ENCODE peak calls at places on chromosomes 16 and 17, in six cellular contexts. A, L, Q, X, B and F are unnamed samples.
A peak's percentile ranks its signal among the peaks of the same experiment; 100 is the strongest.

GRCh38 chr17:917391-917811 is 62.2 kb downstream of the NXN start:
- DNase-seq in A (peak; percentile 47), B (no peak), Q (no peak), X (no peak), L (peak; percentile 39), F (no peak)

GRCh38 chr17:80520810-80521209 is 23.8 kb upstream of the RPTOR start:
- DNase-seq in A (no peak), L (no peak), Q (no peak), B (no peak), X (no peak), F (no peak)

GRCh38 chr16:85401370-85401916 is 211.7 kb upstream of the GSE1 start:
- DNase-seq in X (no peak), L (peak; percentile 25), A (no peak), B (no peak), Q (no peak), F (peak; percentile 5)

GRCh38 chr17:80786887-80787286 is 204.8 kb upstream of the CHMP6 start:
- DNase-seq in A (no peak), L (no peak), B (no peak), X (no peak), Q (no peak), F (no peak)

GRCh38 chr16:48963901-48964615 is 317.6 kb downstream of the CBLN1 start:
- DNase-seq in L (no peak), Q (no peak), A (no peak), X (no peak), B (no peak), F (no peak)

GRCh38 chr17:41962768-41963434 is 3.7 kb upstream of the CNP start:
- DNase-seq in A (peak; percentile 64), Q (peak; percentile 93), B (peak; percentile 74), X (peak; percentile 71), L (peak; percentile 65), F (peak; percentile 79)

GRCh38 chr17:81715107-81715871 is 3.2 kb downstream of the SLC25A10 start:
- DNase-seq in X (no peak), L (no peak), A (no peak), Q (no peak), B (no peak), F (no peak)

GRCh38 chr16:66984902-66985311 is 3.5 kb upstream of the CES4A start:
- DNase-seq in B (no peak), L (no peak), X (no peak), Q (no peak), A (no peak), F (no peak)

GRCh38 chr17:83186751-83187421 is 107.5 kb downstream of the METRNL start:
- DNase-seq in X (no peak), B (peak; percentile 6), Q (no peak), L (peak; percentile 30), A (no peak), F (no peak)

GRCh38 chr17:13874134-13874533 is 195.2 kb upstream of the COX10 start:
- DNase-seq in Q (no peak), L (no peak), X (no peak), B (no peak), A (no peak), F (no peak)
- H3K4me3 ChIP-seq in Q (no peak overlapping the region), L (no peak overlapping the region), X (no peak overlapping the region), B (no peak overlapping the region), A (no peak overlapping the region), F (no peak overlapping the region)

GRCh38 chr17:7240375-7240774 is 1.1 kb upstream of the PHF23 start:
- DNase-seq in A (no peak), X (no peak), L (no peak), Q (no peak), B (no peak), F (no peak)
- H3K4me3 ChIP-seq in A (no peak overlapping the region), X (no peak overlapping the region), L (no peak overlapping the region), Q (peak overlapping the region; percentile 78), B (no peak overlapping the region), F (peak overlapping the region; percentile 97)

DNA sequence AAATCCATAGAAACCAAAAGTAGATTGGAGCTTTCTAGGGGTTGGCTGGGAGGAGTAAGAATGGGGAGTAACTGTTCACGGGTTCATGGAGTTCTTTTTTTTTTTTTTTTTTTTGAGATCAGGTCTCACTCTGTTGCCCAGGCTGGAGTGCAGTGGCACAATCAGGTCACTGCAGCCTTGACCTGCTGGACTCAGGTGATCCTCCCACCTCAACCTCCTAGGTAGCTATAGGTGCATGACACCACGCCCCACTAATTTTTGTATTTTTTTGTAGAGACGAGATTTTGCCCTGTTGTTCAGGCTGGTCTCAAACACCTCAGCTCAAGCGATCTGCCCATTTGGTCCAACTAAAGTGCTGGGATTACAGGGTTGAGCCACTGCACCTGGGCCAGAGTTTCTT is 1.5 kb downstream of the NMRAL1 start:
- DNase-seq in A (no peak), Q (no peak), X (no peak), B (no peak), L (no peak), F (no peak)
- H3K4me3 ChIP-seq in A (no peak overlapping the region), Q (peak overlapping the region; percentile 93), X (no peak overlapping the region), B (no peak overlapping the region), L (no peak overlapping the region), F (no peak overlapping the region)

GRCh38 chr17:74080936-74081335 is 122.5 kb upstream of the RPL38 start:
- DNase-seq in L (no peak), X (no peak), A (no peak), Q (no peak), B (no peak), F (no peak)
- H3K4me3 ChIP-seq in L (no peak overlapping the region), X (no peak overlapping the region), A (no peak overlapping the region), Q (no peak overlapping the region), B (no peak overlapping the region), F (no peak overlapping the region)

DNA sequence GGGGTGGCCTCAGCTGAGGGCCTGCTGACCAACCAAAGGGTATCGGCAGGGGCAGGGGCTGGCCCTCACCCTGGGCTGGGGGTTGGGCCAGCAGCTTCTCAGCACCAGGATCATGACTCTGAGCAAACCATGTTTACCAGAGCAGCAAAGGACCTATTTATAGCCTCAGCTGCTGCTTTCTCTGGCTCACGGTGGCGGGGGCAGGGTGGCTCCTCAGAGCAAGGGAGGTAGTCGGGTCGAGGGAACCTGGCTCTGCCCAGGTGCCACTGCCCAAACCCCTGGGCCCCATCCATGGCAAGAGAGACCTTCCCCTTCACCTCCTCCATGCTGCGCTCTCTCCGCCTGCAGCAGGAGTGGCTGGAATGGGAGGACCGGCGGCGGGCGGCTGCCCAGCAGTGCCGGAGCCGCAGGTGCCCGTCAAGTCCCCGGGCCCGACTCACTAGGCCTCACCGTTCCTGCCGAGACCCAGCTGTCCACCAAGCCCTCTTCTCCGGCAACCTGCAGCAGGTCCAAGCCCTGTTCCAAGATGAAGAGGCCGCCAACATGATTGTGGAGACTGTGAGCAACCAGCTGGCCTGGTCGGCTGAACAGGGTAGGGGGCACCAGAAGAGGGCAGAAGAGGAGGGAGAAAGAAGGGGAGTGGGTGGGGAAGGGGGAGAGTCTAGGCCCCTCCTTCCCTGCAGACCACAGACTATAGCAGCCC is at the start of gene ASB16:
- DNase-seq in A (no peak), L (no peak), B (no peak), X (no peak), Q (peak; percentile 53), F (peak; percentile 50)
- H3K4me3 ChIP-seq in A (no peak within 1 kb of the TSS), L (no peak within 1 kb of the TSS), B (no peak within 1 kb of the TSS), X (no peak within 1 kb of the TSS), Q (peak within 1 kb of the TSS; percentile 34), F (peak within 1 kb of the TSS; percentile 68)

GRCh38 chr16:87244646-87245197 is 72.5 kb downstream of the C16orf95 start:
- DNase-seq in B (no peak), A (no peak), X (no peak), L (no peak), Q (no peak), F (no peak)

GRCh38 chr16:87249425-87249824 is 67.8 kb downstream of the C16orf95 start:
- DNase-seq in Q (no peak), L (no peak), X (no peak), A (no peak), B (no peak), F (no peak)

GRCh38 chr16:87252269-87252970 is 64.8 kb downstream of the C16orf95 start:
- DNase-seq in A (no peak), L (no peak), B (no peak), Q (no peak), X (no peak), F (no peak)

GRCh38 chr16:87246269-87247065 is 70.7 kb downstream of the C16orf95 start:
- DNase-seq in A (no peak), B (no peak), X (no peak), L (no peak), Q (no peak), F (no peak)

DNA sequence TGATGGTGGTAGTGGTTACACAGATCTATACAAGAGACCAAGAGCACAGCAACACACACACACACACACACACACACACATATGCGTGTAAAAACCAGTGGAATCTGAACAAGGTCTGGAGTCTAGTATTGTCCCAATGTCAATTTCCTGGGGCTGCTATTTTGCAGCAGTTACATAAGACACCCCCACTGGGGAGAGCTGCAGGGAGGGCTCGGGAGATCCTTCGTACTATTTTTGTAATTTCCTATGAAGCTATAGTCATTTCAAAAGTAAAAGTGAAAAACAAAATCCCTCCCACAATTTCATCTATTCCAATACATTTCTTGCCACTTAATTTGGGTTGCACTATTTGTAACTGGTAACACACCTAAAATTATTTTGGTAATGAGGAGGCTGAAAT is 68.5 kb downstream of the C16orf95 start:
- DNase-seq in A (no peak), Q (no peak), L (no peak), B (no peak), X (no peak), F (no peak)
- H3K4me3 ChIP-seq in A (no peak overlapping the region), Q (no peak overlapping the region), L (no peak overlapping the region), B (no peak overlapping the region), X (no peak overlapping the region), F (no peak overlapping the region)

GRCh38 chr17:7191571-7192270 is 12.6 kb upstream of the ASGR1 start:
- DNase-seq in L (no peak), B (peak; percentile 27), X (no peak), A (no peak), Q (peak; percentile 94), F (no peak)
- H3K4me3 ChIP-seq in L (no peak overlapping the region), B (no peak overlapping the region), X (no peak overlapping the region), A (no peak overlapping the region), Q (no peak overlapping the region), F (no peak overlapping the region)